ENCODE peak calls at places on chromosomes 1 and 21, in seven cellular contexts. C, U, D, E, O, F and N are unnamed samples.
A peak's percentile ranks its signal among the peaks of the same experiment; 100 is the strongest.

GRCh38 chr1:149929847-149930246 is 2.2 kb upstream of the SF3B4 start:
- DNase-seq in O (no peak), D (no peak), F (no peak), U (no peak), E (no peak), C (no peak), N (no peak)

GRCh38 chr21:45376459-45377324 is 28.3 kb upstream of the COL18A1 start:
- DNase-seq in C (no peak), D (peak; percentile 76), U (peak; percentile 47), F (no peak), O (no peak), E (peak; percentile 10), N (no peak)

GRCh38 chr1:45016090-45016697 is 4.1 kb downstream of the UROD start:
- DNase-seq in F (no peak), E (no peak), D (no peak), O (no peak), U (no peak), C (no peak), N (no peak)

GRCh38 chr1:152960452-152961044 is 9.9 kb upstream of the SPRR4 start:
- DNase-seq in E (no peak), C (no peak), O (no peak), F (no peak), D (no peak), U (no peak), N (no peak)

GRCh38 chr1:108897865-108898720 is 21.3 kb downstream of the GPSM2 start:
- DNase-seq in D (no peak), U (peak; percentile 42), F (peak; percentile 34), O (peak; percentile 52), C (peak; percentile 67), E (peak; percentile 79), N (peak; percentile 42)

GRCh38 chr1:59498640-59499039 is 201.7 kb downstream of the FGGY start:
- DNase-seq in O (no peak), F (no peak), U (peak; percentile 44), E (peak; percentile 74), C (no peak), D (no peak), N (peak; percentile 14)

GRCh38 chr21:28884481-28884880 is 108.2 kb downstream of the LTN1 start:
- DNase-seq in D (no peak), F (no peak), C (no peak), E (peak; percentile 48), U (no peak), O (peak; percentile 32), N (no peak)

GRCh38 chr1:224528900-224529299 is 87.2 kb upstream of the CNIH3 start:
- DNase-seq in C (no peak), D (no peak), E (peak; percentile 51), U (no peak), F (peak; percentile 89), O (no peak), N (no peak)

GRCh38 chr1:213055087-213055591 is 4.1 kb downstream of the RPS6KC1 start:
- DNase-seq in D (no peak), E (no peak), O (no peak), U (no peak), F (no peak), C (no peak), N (no peak)

GRCh38 chr1:229478852-229479251 is 29.3 kb downstream of the NUP133 start:
- DNase-seq in O (peak; percentile 36), E (no peak), D (no peak), U (no peak), F (no peak), C (no peak), N (no peak)

GRCh38 chr1:21435646-21436487 is 4.1 kb upstream of the NBPF3 start:
- DNase-seq in O (no peak), U (no peak), D (no peak), F (no peak), C (no peak), E (no peak), N (no peak)

GRCh38 chr21:38308010-38308784 is 51.4 kb downstream of the KCNJ15 start:
- DNase-seq in C (no peak), E (peak; percentile 60), F (no peak), O (no peak), D (no peak), U (no peak), N (no peak)

GRCh38 chr1:51558375-51558924 is 39.4 kb upstream of the EPS15 start:
- DNase-seq in F (no peak), D (no peak), O (no peak), U (no peak), E (peak; percentile 92), C (no peak), N (no peak)

GRCh38 chr1:116804736-116805135 is 50.5 kb downstream of the CD2 start:
- DNase-seq in F (no peak), E (no peak), D (no peak), O (no peak), C (no peak), U (no peak), N (no peak)

GRCh38 chr1:168742386-168742785 is 13.4 kb upstream of the DPT start:
- DNase-seq in O (no peak), C (no peak), U (no peak), F (no peak), E (no peak), D (no peak), N (no peak)

GRCh38 chr1:205578780-205579571 is 52.8 kb downstream of the ELK4 start:
- DNase-seq in C (no peak), E (no peak), U (no peak), D (peak; percentile 68), O (no peak), F (no peak), N (no peak)

GRCh38 chr1:243473281-243474210 is 217.7 kb downstream of the SDCCAG8 start:
- DNase-seq in E (peak; percentile 61), F (no peak), U (no peak), D (no peak), O (no peak), C (no peak), N (no peak)

GRCh38 chr1:243470492-243470891 is 214.7 kb downstream of the SDCCAG8 start:
- DNase-seq in D (no peak), E (peak; percentile 16), F (no peak), O (no peak), C (no peak), U (no peak), N (no peak)

GRCh38 chr1:243471026-243471685 is 215.3 kb downstream of the SDCCAG8 start:
- DNase-seq in F (no peak), E (no peak), C (no peak), U (no peak), D (no peak), O (no peak), N (no peak)

GRCh38 chr1:243474384-243474851 is 218.6 kb downstream of the SDCCAG8 start:
- DNase-seq in F (no peak), D (peak; percentile 73), E (no peak), O (no peak), U (no peak), C (no peak), N (no peak)

DNA sequence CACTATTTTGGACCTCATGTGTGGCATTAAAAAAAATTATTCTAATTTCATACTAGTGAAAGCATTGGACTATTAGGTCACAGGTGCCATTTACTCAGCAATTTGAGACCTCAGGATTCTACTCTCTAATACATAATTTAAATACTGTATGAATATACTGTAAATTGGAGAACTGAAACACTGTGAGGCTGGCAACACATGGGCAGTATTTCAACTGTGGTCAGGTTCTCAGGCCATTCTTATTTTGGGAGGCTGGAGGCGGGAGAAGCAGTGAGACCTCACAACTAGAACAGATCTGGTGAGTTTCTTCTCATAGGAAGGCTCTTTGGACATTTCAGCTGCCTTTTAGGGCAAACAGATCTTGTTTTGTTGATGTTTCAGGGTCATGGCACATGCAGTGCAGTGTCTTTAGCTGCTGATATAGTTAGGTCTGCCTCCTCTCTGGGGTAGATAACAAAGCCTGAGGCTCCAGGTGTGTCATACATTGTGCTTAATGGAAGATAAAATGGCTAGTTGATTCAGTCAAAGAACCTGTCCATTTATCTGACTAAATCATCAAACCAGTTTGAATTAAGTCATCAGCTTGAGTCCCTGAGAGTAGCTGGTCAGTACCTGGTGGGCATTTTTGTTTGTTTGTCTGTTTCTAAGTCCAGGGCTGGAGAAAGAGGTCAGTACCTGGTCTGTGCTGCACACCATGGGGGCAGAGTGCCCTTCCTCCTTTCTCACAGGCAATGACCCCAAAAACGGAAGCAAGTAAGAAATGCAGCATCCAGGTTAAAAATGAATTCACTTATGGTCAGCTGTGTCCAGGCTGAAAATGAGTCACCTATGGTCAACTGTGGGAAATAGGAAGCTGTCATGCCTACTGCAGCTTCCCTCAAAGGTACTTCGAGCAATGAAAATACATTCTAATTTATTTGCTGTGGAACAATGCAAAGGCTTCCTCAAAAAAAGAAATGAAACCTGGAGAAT is 216.2 kb downstream of the SDCCAG8 start:
- DNase-seq in E (peak; percentile 49), D (no peak), O (peak; percentile 53), C (no peak), F (no peak), U (no peak), N (no peak)
- H3K27ac ChIP-seq in E (no peak overlapping the region), D (no peak overlapping the region), O (peak overlapping the region; percentile 36), C (no peak overlapping the region), F (no peak overlapping the region), U (no peak overlapping the region), N (no peak overlapping the region)

GRCh38 chr21:26962516-26963305 is 4.2 kb downstream of the ADAMTS5 start:
- DNase-seq in O (no peak), F (no peak), D (no peak), U (no peak), E (peak; percentile 63), C (no peak), N (no peak)
- H3K4me3 ChIP-seq in O (no peak overlapping the region), F (no peak overlapping the region), D (no peak overlapping the region), U (peak overlapping the region; percentile 6), E (peak overlapping the region; percentile 81), C (no peak overlapping the region), N (peak overlapping the region; percentile 68)

GRCh38 chr1:110006516-110006915 is 22.0 kb downstream of the AHCYL1 start:
- DNase-seq in U (no peak), E (no peak), F (no peak), D (no peak), O (no peak), C (no peak), N (no peak)

GRCh38 chr1:110008971-110009565 is 24.5 kb downstream of the AHCYL1 start:
- DNase-seq in F (no peak), E (no peak), U (no peak), C (no peak), D (no peak), O (no peak), N (no peak)

GRCh38 chr1:110005971-110006370 is 21.4 kb downstream of the AHCYL1 start:
- DNase-seq in D (no peak), F (peak; percentile 34), E (peak; percentile 41), O (no peak), U (no peak), C (no peak), N (no peak)

GRCh38 chr1:110007458-110007857 is 22.9 kb downstream of the AHCYL1 start:
- DNase-seq in C (no peak), D (no peak), E (no peak), F (no peak), O (no peak), U (no peak), N (no peak)

DNA sequence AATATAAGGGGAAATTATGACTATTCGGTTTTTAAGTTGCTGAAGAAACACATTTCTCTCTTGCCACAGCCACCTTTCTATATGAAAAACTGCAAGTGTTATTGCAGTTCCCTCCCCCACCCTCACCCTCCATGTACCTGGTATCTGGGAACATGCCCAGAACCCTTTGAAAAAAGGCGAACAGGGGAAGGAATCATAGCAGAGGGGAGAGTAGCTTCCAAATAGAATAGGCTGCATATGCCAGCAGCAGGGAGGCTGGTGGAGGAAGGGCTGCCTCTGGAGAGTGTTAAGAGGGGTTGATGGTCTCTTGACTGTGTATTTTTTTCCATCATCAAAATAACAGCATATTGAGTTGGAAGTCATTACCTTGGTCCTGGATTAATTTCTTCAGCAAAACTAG is 22.5 kb downstream of the AHCYL1 start:
- DNase-seq in F (no peak), U (no peak), E (no peak), O (no peak), D (no peak), C (no peak), N (no peak)
- H3K27ac ChIP-seq in F (no peak overlapping the region), U (no peak overlapping the region), E (no peak overlapping the region), O (no peak overlapping the region), D (no peak overlapping the region), C (peak overlapping the region; percentile 5), N (peak overlapping the region; percentile 19)

GRCh38 chr1:22825790-22826189 is 115.2 kb downstream of the EPHB2 start:
- DNase-seq in D (no peak), U (no peak), C (no peak), E (no peak), F (no peak), O (no peak), N (no peak)
- H3K4me3 ChIP-seq in D (no peak overlapping the region), U (no peak overlapping the region), C (no peak overlapping the region), E (no peak overlapping the region), F (no peak overlapping the region), O (no peak overlapping the region), N (no peak overlapping the region)